ENCODE peak calls at places on chromosomes 6 and 20, in five cellular contexts. H is NCI-H1417; T is lower leg skin; Q is uterus; X is activated naive CD4-positive, alpha-beta T cell treated with anti-CD3 and anti-CD28 coated beads for 36 hours. M is an unnamed sample.

GRCh38 chr6:7052441-7052936 is 55.3 kb upstream of the RREB1 start:
- DNase-seq in Q (peak; percentile 78), T (no peak), H (peak; percentile 72), X (peak; percentile 8), M (no peak)

GRCh38 chr20:1334761-1335160 is 5.8 kb upstream of the SDCBP2 start:
- DNase-seq in T (no peak), Q (no peak), H (no peak), X (no peak), M (no peak)

GRCh38 chr6:73062837-73063236 is 162.5 kb downstream of the KHDC1L start:
- DNase-seq in T (no peak), H (no peak), Q (no peak), X (no peak), M (no peak)

GRCh38 chr6:80638222-80639055 is 532.0 kb downstream of the BCKDHB start:
- DNase-seq in H (peak; percentile 92), Q (no peak), T (no peak), X (peak; percentile 12), M (no peak)

GRCh38 chr20:38825901-38826625 is 20.6 kb downstream of the PPP1R16B start:
- DNase-seq in X (no peak), T (no peak), Q (no peak), H (peak; percentile 88), M (no peak)

GRCh38 chr20:63765082-63765873 is 25.7 kb downstream of the SLC2A4RG start:
- DNase-seq in Q (no peak), H (no peak), X (no peak), T (no peak), M (no peak)

GRCh38 chr6:30494275-30494990 is 5.1 kb downstream of the HLA-E start:
- DNase-seq in Q (no peak), X (peak; percentile 80), H (no peak), T (peak; percentile 57), M (no peak)

GRCh38 chr6:14987490-14987889 is 258.4 kb upstream of the JARID2 start:
- DNase-seq in Q (no peak), X (no peak), T (no peak), H (no peak), M (no peak)

GRCh38 chr6:36340341-36340670 is 3.6 kb upstream of the BNIP5 start:
- DNase-seq in X (no peak), Q (no peak), T (no peak), H (no peak), M (no peak)

GRCh38 chr6:85126448-85127178 is 323.3 kb upstream of the NT5E start:
- DNase-seq in H (peak; percentile 74), Q (peak; percentile 28), X (peak; percentile 21), T (peak; percentile 90), M (peak; percentile 19)

GRCh38 chr20:8858181-8858794 is 210.6 kb upstream of the PLCB4 start:
- DNase-seq in X (no peak), H (no peak), T (no peak), Q (no peak), M (no peak)

GRCh38 chr20:21393142-21393541 is 4.2 kb downstream of the NKX2-4 start:
- DNase-seq in T (no peak), H (peak; percentile 31), Q (no peak), X (no peak), M (no peak)

GRCh38 chr20:20181322-20181721 is 129.0 kb downstream of the CFAP61 start:
- DNase-seq in X (no peak), T (no peak), H (no peak), Q (no peak), M (no peak)

GRCh38 chr6:80104520-80104919 is 2.0 kb upstream of the BCKDHB start:
- DNase-seq in X (no peak), H (no peak), T (no peak), Q (no peak), M (no peak)

GRCh38 chr6:9138856-9139426 is 703.6 kb upstream of the SLC35B3 start:
- DNase-seq in H (peak; percentile 47), Q (no peak), X (no peak), T (no peak), M (no peak)

M was measured in breast epithelium.